ENCODE peak calls at places on chromosome 18, in six cellular contexts. One of them, this sample, is unnamed.

GRCh38 chr18:58176915-58177717 is 133.1 kb downstream of the NEDD4L start:
- DNase-seq in WTC11: no peak
- DNase-seq in endothelial cell of umbilical vein: peak
- DNase-seq in K562: no peak
- DNase-seq in A549: no peak
- DNase-seq in NB4: no peak
- DNase-seq in this sample: peak

GRCh38 chr18:21134895-21135294 is 23.3 kb upstream of the ROCK1 start:
- DNase-seq in WTC11: no peak
- DNase-seq in endothelial cell of umbilical vein: peak
- DNase-seq in K562: no peak
- DNase-seq in A549: no peak
- DNase-seq in NB4: peak
- DNase-seq in this sample: no peak

GRCh38 chr18:12855886-12856285 is 28.2 kb downstream of the PTPN2 start:
- DNase-seq in WTC11: no peak
- DNase-seq in endothelial cell of umbilical vein: no peak
- DNase-seq in K562: no peak
- DNase-seq in A549: no peak
- DNase-seq in NB4: no peak
- DNase-seq in this sample: no peak

GRCh38 chr18:24461996-24462395 is 1.6 kb downstream of the HRH4 start:
- DNase-seq in WTC11: no peak
- DNase-seq in endothelial cell of umbilical vein: no peak
- DNase-seq in K562: no peak
- DNase-seq in A549: no peak
- DNase-seq in NB4: no peak
- DNase-seq in this sample: no peak

GRCh38 chr18:23302514-23302851 is 150.6 kb upstream of the RIOK3 start:
- DNase-seq in WTC11: no peak
- DNase-seq in endothelial cell of umbilical vein: no peak
- DNase-seq in K562: no peak
- DNase-seq in A549: no peak
- DNase-seq in NB4: no peak
- DNase-seq in this sample: no peak

GRCh38 chr18:51654441-51655326 is 457.2 kb upstream of the MEX3C start:
- DNase-seq in WTC11: peak
- DNase-seq in endothelial cell of umbilical vein: no peak
- DNase-seq in K562: no peak
- DNase-seq in A549: no peak
- DNase-seq in NB4: no peak
- DNase-seq in this sample: peak

GRCh38 chr18:63725682-63726480 is 23.1 kb downstream of the SERPINB11 start:
- DNase-seq in WTC11: no peak
- DNase-seq in endothelial cell of umbilical vein: no peak
- DNase-seq in K562: no peak
- DNase-seq in A549: no peak
- DNase-seq in NB4: no peak
- DNase-seq in this sample: no peak

GRCh38 chr18:59715445-59715844 is 18.2 kb upstream of the CCBE1 start:
- DNase-seq in WTC11: no peak
- DNase-seq in endothelial cell of umbilical vein: no peak
- DNase-seq in K562: no peak
- DNase-seq in A549: no peak
- DNase-seq in NB4: no peak
- DNase-seq in this sample: no peak

GRCh38 chr18:76459687-76460350 is 35.2 kb downstream of the ZNF516 start:
- DNase-seq in WTC11: no peak
- DNase-seq in endothelial cell of umbilical vein: peak
- DNase-seq in K562: no peak
- DNase-seq in A549: peak
- DNase-seq in NB4: no peak
- DNase-seq in this sample: no peak

GRCh38 chr18:32366586-32367538 is 103.8 kb downstream of the GAREM1 start:
- DNase-seq in WTC11: no peak
- DNase-seq in endothelial cell of umbilical vein: no peak
- DNase-seq in K562: no peak
- DNase-seq in A549: no peak
- DNase-seq in NB4: no peak
- DNase-seq in this sample: no peak

GRCh38 chr18:57258131-57258777 is 94.1 kb upstream of the ST8SIA3 start:
- DNase-seq in WTC11: no peak
- DNase-seq in endothelial cell of umbilical vein: no peak
- DNase-seq in K562: no peak
- DNase-seq in A549: no peak
- DNase-seq in NB4: no peak
- DNase-seq in this sample: no peak

GRCh38 chr18:71249791-71250190 is 960.9 kb downstream of the SOCS6 start:
- DNase-seq in WTC11: no peak
- DNase-seq in endothelial cell of umbilical vein: no peak
- DNase-seq in K562: no peak
- DNase-seq in A549: no peak
- DNase-seq in NB4: no peak
- DNase-seq in this sample: no peak

GRCh38 chr18:62844850-62845643 is 129.7 kb downstream of the PHLPP1 start:
- DNase-seq in WTC11: no peak
- DNase-seq in endothelial cell of umbilical vein: no peak
- DNase-seq in K562: peak
- DNase-seq in A549: no peak
- DNase-seq in NB4: no peak
- DNase-seq in this sample: no peak

GRCh38 chr18:13313006-13313661 is 94.6 kb downstream of the LDLRAD4 start:
- DNase-seq in WTC11: no peak
- DNase-seq in endothelial cell of umbilical vein: no peak
- DNase-seq in K562: no peak
- DNase-seq in A549: no peak
- DNase-seq in NB4: no peak
- DNase-seq in this sample: no peak

GRCh38 chr18:24397131-24397693 is 412 bp downstream of the OSBPL1A start:
- DNase-seq in WTC11: no peak
- DNase-seq in endothelial cell of umbilical vein: peak
- DNase-seq in K562: no peak
- DNase-seq in A549: peak
- DNase-seq in NB4: peak
- DNase-seq in this sample: no peak

GRCh38 chr18:61666876-61667590 is 225.8 kb downstream of the RNF152 start:
- DNase-seq in WTC11: peak
- DNase-seq in endothelial cell of umbilical vein: no peak
- DNase-seq in K562: no peak
- DNase-seq in A549: no peak
- DNase-seq in NB4: no peak
- DNase-seq in this sample: no peak

GRCh38 chr18:26617151-26617554 is 68.8 kb upstream of the KCTD1 start:
- DNase-seq in WTC11: no peak
- DNase-seq in endothelial cell of umbilical vein: no peak
- DNase-seq in K562: no peak
- DNase-seq in A549: peak
- DNase-seq in NB4: no peak
- DNase-seq in this sample: no peak

GRCh38 chr18:37567061-37567993 is 1.7 kb upstream of the CELF4 start:
- DNase-seq in WTC11: no peak
- DNase-seq in endothelial cell of umbilical vein: no peak
- DNase-seq in K562: no peak
- DNase-seq in A549: no peak
- DNase-seq in NB4: no peak
- DNase-seq in this sample: no peak

GRCh38 chr18:34867520-34867919 is 157.4 kb downstream of the DTNA start:
- DNase-seq in WTC11: peak
- DNase-seq in endothelial cell of umbilical vein: peak
- DNase-seq in K562: peak
- DNase-seq in A549: no peak
- DNase-seq in NB4: peak
- DNase-seq in this sample: peak

GRCh38 chr18:58135170-58135569 is 91.1 kb downstream of the NEDD4L start:
- DNase-seq in WTC11: no peak
- DNase-seq in endothelial cell of umbilical vein: no peak
- DNase-seq in K562: no peak
- DNase-seq in A549: no peak
- DNase-seq in NB4: no peak
- DNase-seq in this sample: no peak

GRCh38 chr18:457533-457932 is 43.0 kb downstream of the COLEC12 start:
- DNase-seq in WTC11: no peak
- DNase-seq in endothelial cell of umbilical vein: peak
- DNase-seq in K562: no peak
- DNase-seq in A549: no peak
- DNase-seq in NB4: peak
- DNase-seq in this sample: no peak

GRCh38 chr18:47283476-47283875 is 32.0 kb upstream of the SKOR2 start:
- DNase-seq in WTC11: no peak
- DNase-seq in endothelial cell of umbilical vein: peak
- DNase-seq in K562: peak
- DNase-seq in A549: no peak
- DNase-seq in NB4: peak
- DNase-seq in this sample: no peak

GRCh38 chr18:51039138-51040112 is 9.4 kb downstream of the SMAD4 start:
- DNase-seq in WTC11: peak
- DNase-seq in endothelial cell of umbilical vein: no peak
- DNase-seq in K562: no peak
- DNase-seq in A549: no peak
- DNase-seq in NB4: no peak
- DNase-seq in this sample: no peak

GRCh38 chr18:34957864-34958259 is 83.4 kb upstream of the MAPRE2 start:
- DNase-seq in WTC11: no peak
- DNase-seq in endothelial cell of umbilical vein: no peak
- DNase-seq in K562: no peak
- DNase-seq in A549: no peak
- DNase-seq in NB4: no peak
- DNase-seq in this sample: no peak

GRCh38 chr18:71899707-71900483 is 644.2 kb downstream of the CBLN2 start:
- DNase-seq in WTC11: no peak
- DNase-seq in endothelial cell of umbilical vein: no peak
- DNase-seq in K562: no peak
- DNase-seq in A549: no peak
- DNase-seq in NB4: no peak
- DNase-seq in this sample: no peak

GRCh38 chr18:44852818-44853217 is 172.1 kb downstream of the SETBP1 start:
- DNase-seq in WTC11: no peak
- DNase-seq in endothelial cell of umbilical vein: no peak
- DNase-seq in K562: no peak
- DNase-seq in A549: no peak
- DNase-seq in NB4: no peak
- DNase-seq in this sample: no peak

GRCh38 chr18:62605685-62606084 is 82.9 kb downstream of the ZCCHC2 start:
- DNase-seq in WTC11: no peak
- DNase-seq in endothelial cell of umbilical vein: no peak
- DNase-seq in K562: no peak
- DNase-seq in A549: no peak
- DNase-seq in NB4: no peak
- DNase-seq in this sample: no peak

GRCh38 chr18:23689031-23689615 is at the start of gene LAMA3:
- DNase-seq in WTC11: no peak
- DNase-seq in endothelial cell of umbilical vein: peak
- DNase-seq in K562: no peak
- DNase-seq in A549: peak
- DNase-seq in NB4: no peak
- DNase-seq in this sample: no peak

GRCh38 chr18:11955299-11956029 is 25.8 kb upstream of the IMPA2 start:
- DNase-seq in WTC11: no peak
- DNase-seq in endothelial cell of umbilical vein: peak
- DNase-seq in K562: peak
- DNase-seq in A549: no peak
- DNase-seq in NB4: peak
- DNase-seq in this sample: no peak

GRCh38 chr18:71105078-71105819 is 816.4 kb downstream of the SOCS6 start:
- DNase-seq in WTC11: no peak
- DNase-seq in endothelial cell of umbilical vein: no peak
- DNase-seq in K562: no peak
- DNase-seq in A549: no peak
- DNase-seq in NB4: no peak
- DNase-seq in this sample: no peak

GRCh38 chr18:72452328-72452727 is 91.8 kb downstream of the CBLN2 start:
- DNase-seq in WTC11: no peak
- DNase-seq in endothelial cell of umbilical vein: no peak
- DNase-seq in K562: no peak
- DNase-seq in A549: no peak
- DNase-seq in NB4: no peak
- DNase-seq in this sample: no peak

DNA sequence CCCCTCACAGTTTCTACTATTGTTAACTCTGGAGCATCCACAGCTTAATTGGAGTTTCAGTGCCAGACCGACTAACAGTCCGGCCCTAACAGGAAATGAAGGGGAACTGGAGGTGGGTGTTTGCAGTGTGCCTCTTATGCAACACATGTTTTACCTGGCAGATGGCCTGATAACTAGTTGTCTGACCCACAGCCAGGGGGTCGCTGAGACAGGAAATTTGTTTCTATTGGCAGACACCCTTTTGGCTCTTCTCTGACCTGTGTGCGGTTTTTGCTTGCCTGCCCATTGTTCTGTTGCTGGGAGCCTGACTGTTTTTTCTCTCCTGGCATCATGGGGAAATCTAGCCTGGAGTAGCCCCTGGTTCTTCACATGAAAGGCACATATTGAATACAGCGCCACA is 1329.8 kb downstream of the DSC3 start:
- DNase-seq in WTC11: no peak
- DNase-seq in endothelial cell of umbilical vein: peak
- DNase-seq in K562: no peak
- DNase-seq in A549: no peak
- DNase-seq in NB4: no peak
- DNase-seq in this sample: no peak
- TF ChIP-seq MAX in WTC11: no peak
- TF ChIP-seq MAX in endothelial cell of umbilical vein: no peak
- TF ChIP-seq MAX in K562: no peak
- TF ChIP-seq MAX in A549: no peak
- TF ChIP-seq MAX in NB4: no peak
- TF ChIP-seq MAX in this sample: no peak

GRCh38 chr18:55286257-55286825 is 301.7 kb downstream of the TCF4 start:
- DNase-seq in WTC11: no peak
- DNase-seq in endothelial cell of umbilical vein: no peak
- DNase-seq in K562: no peak
- DNase-seq in A549: no peak
- DNase-seq in NB4: no peak
- DNase-seq in this sample: no peak
- TF ChIP-seq MAX in WTC11: no peak
- TF ChIP-seq MAX in endothelial cell of umbilical vein: no peak
- TF ChIP-seq MAX in K562: no peak
- TF ChIP-seq MAX in A549: no peak
- TF ChIP-seq MAX in NB4: no peak
- TF ChIP-seq MAX in this sample: no peak

DNA sequence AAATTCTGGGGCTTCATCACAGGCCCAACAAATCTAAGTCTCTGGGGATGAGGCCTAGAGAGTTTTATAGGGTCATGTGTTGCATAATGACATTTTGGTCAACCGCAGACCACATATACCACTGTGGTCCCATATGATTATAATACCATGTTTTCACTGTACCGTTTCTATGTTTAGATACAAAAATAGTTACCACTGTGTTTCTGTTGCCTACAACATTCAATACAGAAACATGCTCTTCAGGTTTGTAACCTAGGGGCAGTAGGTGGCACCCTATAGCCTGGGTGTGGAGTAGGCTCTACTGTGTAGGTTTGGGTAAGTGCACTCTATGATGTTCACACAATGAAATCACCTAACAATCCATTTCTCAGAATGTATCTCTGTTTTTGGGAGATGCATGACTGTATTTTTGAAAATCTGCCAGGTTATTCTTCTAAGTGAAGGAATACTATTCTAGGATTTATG is 485.2 kb downstream of the PTPRM start:
- DNase-seq in WTC11: no peak
- DNase-seq in endothelial cell of umbilical vein: no peak
- DNase-seq in K562: no peak
- DNase-seq in A549: no peak
- DNase-seq in NB4: peak
- DNase-seq in this sample: no peak
- TF ChIP-seq MAX in WTC11: no peak
- TF ChIP-seq MAX in endothelial cell of umbilical vein: no peak
- TF ChIP-seq MAX in K562: no peak
- TF ChIP-seq MAX in A549: no peak
- TF ChIP-seq MAX in NB4: no peak
- TF ChIP-seq MAX in this sample: no peak

GRCh38 chr18:79952996-79953559 is 1.6 kb upstream of the SLC66A2 start:
- DNase-seq in WTC11: peak
- DNase-seq in endothelial cell of umbilical vein: no peak
- DNase-seq in K562: no peak
- DNase-seq in A549: no peak
- DNase-seq in NB4: no peak
- DNase-seq in this sample: no peak
- TF ChIP-seq MAX in WTC11: no peak
- TF ChIP-seq MAX in endothelial cell of umbilical vein: no peak
- TF ChIP-seq MAX in K562: no peak
- TF ChIP-seq MAX in A549: no peak
- TF ChIP-seq MAX in NB4: no peak
- TF ChIP-seq MAX in this sample: no peak